ENCODE peak calls at places on chromosomes 4 and X, in four cellular contexts. One of them, this sample, is unnamed.

GRCh38 chrX:41382699-41383645 is 49.0 kb downstream of the DDX3X start:
- DNase-seq in NCI-H2029 treated with DMSO at 0.1 percent for 48 hours: no peak
- DNase-seq in SK-N-DZ: no peak
- DNase-seq in kidney tubule cell: no peak
- DNase-seq in this sample: no peak

GRCh38 chrX:8820910-8821527 is 19.8 kb upstream of the FAM9A start:
- DNase-seq in NCI-H2029 treated with DMSO at 0.1 percent for 48 hours: no peak
- DNase-seq in SK-N-DZ: no peak
- DNase-seq in kidney tubule cell: peak
- DNase-seq in this sample: no peak

GRCh38 chrX:108177321-108177990 is 85.9 kb downstream of the ATG4A start:
- DNase-seq in NCI-H2029 treated with DMSO at 0.1 percent for 48 hours: no peak
- DNase-seq in SK-N-DZ: no peak
- DNase-seq in kidney tubule cell: peak
- DNase-seq in this sample: no peak

GRCh38 chr4:32102941-32103340 is 1382.8 kb downstream of the PCDH7 start:
- DNase-seq in NCI-H2029 treated with DMSO at 0.1 percent for 48 hours: no peak
- DNase-seq in SK-N-DZ: no peak
- DNase-seq in kidney tubule cell: no peak
- DNase-seq in this sample: no peak

GRCh38 chr4:122744229-122744628 is 11.7 kb downstream of the BBS12 start:
- DNase-seq in NCI-H2029 treated with DMSO at 0.1 percent for 48 hours: no peak
- DNase-seq in SK-N-DZ: no peak
- DNase-seq in kidney tubule cell: no peak
- DNase-seq in this sample: no peak

GRCh38 chrX:115563633-115564182 is 2.7 kb downstream of the PLS3 start:
- DNase-seq in NCI-H2029 treated with DMSO at 0.1 percent for 48 hours: no peak
- DNase-seq in SK-N-DZ: no peak
- DNase-seq in kidney tubule cell: no peak
- DNase-seq in this sample: no peak

GRCh38 chr4:1021386-1022050 is 10.1 kb downstream of the FGFRL1 start:
- DNase-seq in NCI-H2029 treated with DMSO at 0.1 percent for 48 hours: no peak
- DNase-seq in SK-N-DZ: no peak
- DNase-seq in kidney tubule cell: no peak
- DNase-seq in this sample: no peak

GRCh38 chr4:150181536-150181935 is 103.3 kb downstream of the DCLK2 start:
- DNase-seq in NCI-H2029 treated with DMSO at 0.1 percent for 48 hours: no peak
- DNase-seq in SK-N-DZ: peak
- DNase-seq in kidney tubule cell: peak
- DNase-seq in this sample: no peak

GRCh38 chr4:3307486-3307885 is 14.7 kb downstream of the RGS12 start:
- DNase-seq in NCI-H2029 treated with DMSO at 0.1 percent for 48 hours: peak
- DNase-seq in SK-N-DZ: no peak
- DNase-seq in kidney tubule cell: no peak
- DNase-seq in this sample: no peak

GRCh38 chr4:77801260-77801608 is 17.9 kb downstream of the CNOT6L start:
- DNase-seq in NCI-H2029 treated with DMSO at 0.1 percent for 48 hours: no peak
- DNase-seq in SK-N-DZ: no peak
- DNase-seq in kidney tubule cell: no peak
- DNase-seq in this sample: no peak

GRCh38 chr4:102076622-102077021 is 268.7 kb downstream of the SLC39A8 start:
- DNase-seq in NCI-H2029 treated with DMSO at 0.1 percent for 48 hours: no peak
- DNase-seq in SK-N-DZ: no peak
- DNase-seq in kidney tubule cell: peak
- DNase-seq in this sample: no peak

GRCh38 chrX:15359701-15360100 is 24.4 kb upstream of the PIGA start:
- DNase-seq in NCI-H2029 treated with DMSO at 0.1 percent for 48 hours: no peak
- DNase-seq in SK-N-DZ: no peak
- DNase-seq in kidney tubule cell: no peak
- DNase-seq in this sample: no peak

GRCh38 chr4:13705521-13706035 is 78.1 kb upstream of the BOD1L1 start:
- DNase-seq in NCI-H2029 treated with DMSO at 0.1 percent for 48 hours: peak
- DNase-seq in SK-N-DZ: peak
- DNase-seq in kidney tubule cell: peak
- DNase-seq in this sample: no peak

This sample was measured in NCI-H1930.